ENCODE peak calls at places on chromosome 20, in seven cellular contexts. One of them, this sample, is unnamed. For H3K4me1, the result is how much of the 10 kb centered on the place peaks cover.

GRCh38 chr20:8376940-8377339 is 244.9 kb downstream of the PLCB1 start:
- DNase-seq in mammary epithelial cell: no peak
- DNase-seq in K562: no peak
- DNase-seq in HCT116: no peak
- DNase-seq in fibroblast of lung: no peak
- DNase-seq in GM23338: no peak
- DNase-seq in endothelial cell of umbilical vein: no peak
- DNase-seq in this sample: no peak

GRCh38 chr20:24097506-24098245 is 109.1 kb upstream of the GGTLC1 start:
- DNase-seq in K562: no peak
- DNase-seq in HCT116: no peak
- DNase-seq in endothelial cell of umbilical vein: no peak
- DNase-seq in fibroblast of lung: no peak
- DNase-seq in mammary epithelial cell: no peak
- DNase-seq in GM23338: no peak
- DNase-seq in this sample: peak

GRCh38 chr20:18506744-18507143 is 996 bp upstream of the SEC23B start:
- DNase-seq in fibroblast of lung: no peak
- DNase-seq in K562: no peak
- DNase-seq in endothelial cell of umbilical vein: no peak
- DNase-seq in HCT116: no peak
- DNase-seq in GM23338: peak
- DNase-seq in mammary epithelial cell: peak
- DNase-seq in this sample: peak

GRCh38 chr20:20466341-20466879 is 98.5 kb downstream of the INSM1 start:
- DNase-seq in GM23338: no peak
- DNase-seq in mammary epithelial cell: peak
- DNase-seq in K562: no peak
- DNase-seq in fibroblast of lung: peak
- DNase-seq in HCT116: no peak
- DNase-seq in endothelial cell of umbilical vein: no peak
- DNase-seq in this sample: no peak

GRCh38 chr20:20211274-20211987 is 156.5 kb upstream of the INSM1 start:
- DNase-seq in mammary epithelial cell: no peak
- DNase-seq in endothelial cell of umbilical vein: no peak
- DNase-seq in HCT116: no peak
- DNase-seq in K562: no peak
- DNase-seq in fibroblast of lung: no peak
- DNase-seq in GM23338: no peak
- DNase-seq in this sample: no peak

GRCh38 chr20:25083773-25084615 is 2.1 kb upstream of the VSX1 start:
- DNase-seq in GM23338: peak
- DNase-seq in endothelial cell of umbilical vein: no peak
- DNase-seq in HCT116: no peak
- DNase-seq in mammary epithelial cell: no peak
- DNase-seq in K562: no peak
- DNase-seq in fibroblast of lung: no peak
- DNase-seq in this sample: no peak

GRCh38 chr20:17617212-17617867 is 47.5 kb downstream of the DSTN start:
- DNase-seq in mammary epithelial cell: no peak
- DNase-seq in HCT116: peak
- DNase-seq in endothelial cell of umbilical vein: peak
- DNase-seq in K562: peak
- DNase-seq in GM23338: peak
- DNase-seq in fibroblast of lung: no peak
- DNase-seq in this sample: peak

GRCh38 chr20:21508230-21509078 is 5.4 kb downstream of the NKX2-2 start:
- DNase-seq in mammary epithelial cell: no peak
- DNase-seq in GM23338: peak
- DNase-seq in K562: no peak
- DNase-seq in fibroblast of lung: no peak
- DNase-seq in endothelial cell of umbilical vein: no peak
- DNase-seq in HCT116: no peak
- DNase-seq in this sample: no peak

GRCh38 chr20:25040438-25040831 is 17.5 kb downstream of the ACSS1 start:
- DNase-seq in GM23338: no peak
- DNase-seq in endothelial cell of umbilical vein: no peak
- DNase-seq in mammary epithelial cell: peak
- DNase-seq in K562: no peak
- DNase-seq in HCT116: no peak
- DNase-seq in fibroblast of lung: peak
- DNase-seq in this sample: peak

GRCh38 chr20:40945754-40946451 is 82.7 kb upstream of the TOP1 start:
- DNase-seq in mammary epithelial cell: no peak
- DNase-seq in GM23338: peak
- DNase-seq in endothelial cell of umbilical vein: peak
- DNase-seq in K562: no peak
- DNase-seq in HCT116: peak
- DNase-seq in fibroblast of lung: peak
- DNase-seq in this sample: peak

GRCh38 chr20:44069203-44069931 is 117.6 kb downstream of the JPH2 start:
- DNase-seq in fibroblast of lung: no peak
- DNase-seq in endothelial cell of umbilical vein: no peak
- DNase-seq in GM23338: no peak
- DNase-seq in HCT116: no peak
- DNase-seq in mammary epithelial cell: no peak
- DNase-seq in K562: no peak
- DNase-seq in this sample: no peak

GRCh38 chr20:54165803-54166202 is 8.0 kb downstream of the CYP24A1 start:
- DNase-seq in GM23338: no peak
- DNase-seq in fibroblast of lung: no peak
- DNase-seq in HCT116: no peak
- DNase-seq in K562: no peak
- DNase-seq in endothelial cell of umbilical vein: no peak
- DNase-seq in mammary epithelial cell: no peak
- DNase-seq in this sample: no peak

GRCh38 chr20:33679758-33680485 is 5.7 kb upstream of the NECAB3 start:
- DNase-seq in endothelial cell of umbilical vein: no peak
- DNase-seq in GM23338: no peak
- DNase-seq in fibroblast of lung: no peak
- DNase-seq in K562: no peak
- DNase-seq in mammary epithelial cell: no peak
- DNase-seq in HCT116: no peak
- DNase-seq in this sample: peak

GRCh38 chr20:20064303-20064702 is 12.0 kb downstream of the CFAP61 start:
- DNase-seq in mammary epithelial cell: no peak
- DNase-seq in GM23338: no peak
- DNase-seq in fibroblast of lung: no peak
- DNase-seq in endothelial cell of umbilical vein: no peak
- DNase-seq in K562: no peak
- DNase-seq in HCT116: no peak
- DNase-seq in this sample: no peak

GRCh38 chr20:51446656-51447055 is 95.9 kb downstream of the NFATC2 start:
- DNase-seq in K562: peak
- DNase-seq in GM23338: no peak
- DNase-seq in HCT116: peak
- DNase-seq in mammary epithelial cell: peak
- DNase-seq in fibroblast of lung: peak
- DNase-seq in endothelial cell of umbilical vein: peak
- DNase-seq in this sample: peak

DNA sequence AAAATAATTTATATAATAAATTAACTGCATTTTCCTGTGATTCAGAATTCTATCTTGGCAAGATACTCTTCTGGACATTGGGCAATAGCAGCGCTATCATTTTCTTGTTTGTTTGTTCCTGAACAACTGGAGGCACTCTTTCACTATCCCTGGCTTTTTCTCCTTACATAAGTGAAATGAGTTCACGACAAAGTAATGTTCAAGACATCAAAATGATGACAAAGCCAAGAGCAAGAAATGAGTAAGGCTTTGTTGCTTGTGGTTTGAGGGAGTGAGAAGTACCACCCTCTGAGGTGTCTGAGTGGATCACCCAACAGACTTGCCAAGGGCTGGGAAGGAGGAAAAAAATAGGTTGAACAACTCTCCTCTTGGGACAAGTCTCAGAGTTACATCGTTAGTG is 466.6 kb upstream of the JAG1 start:
- DNase-seq in endothelial cell of umbilical vein: no peak
- DNase-seq in HCT116: no peak
- DNase-seq in GM23338: no peak
- DNase-seq in K562: no peak
- DNase-seq in mammary epithelial cell: peak
- DNase-seq in fibroblast of lung: peak
- DNase-seq in this sample: no peak
- H3K4me1 ChIP-seq in endothelial cell of umbilical vein: under half
- H3K4me1 ChIP-seq in HCT116: under half
- H3K4me1 ChIP-seq in GM23338: under half
- H3K4me1 ChIP-seq in K562: under half
- H3K4me1 ChIP-seq in mammary epithelial cell: under half
- H3K4me1 ChIP-seq in fibroblast of lung: under half
- H3K4me1 ChIP-seq in this sample: under half

GRCh38 chr20:32332614-32333013 is 25.5 kb upstream of the ASXL1 start:
- DNase-seq in HCT116: no peak
- DNase-seq in mammary epithelial cell: peak
- DNase-seq in endothelial cell of umbilical vein: peak
- DNase-seq in fibroblast of lung: peak
- DNase-seq in GM23338: no peak
- DNase-seq in K562: no peak
- DNase-seq in this sample: peak
- H3K4me2 ChIP-seq in HCT116: peak
- H3K4me2 ChIP-seq in mammary epithelial cell: no peak
- H3K4me2 ChIP-seq in endothelial cell of umbilical vein: no peak
- H3K4me2 ChIP-seq in fibroblast of lung: no peak
- H3K4me2 ChIP-seq in GM23338: no peak
- H3K4me2 ChIP-seq in K562: no peak
- H3K4me2 ChIP-seq in this sample: no peak

GRCh38 chr20:46895906-46896242 is 1.2 kb downstream of the EYA2 start:
- DNase-seq in mammary epithelial cell: no peak
- DNase-seq in K562: no peak
- DNase-seq in endothelial cell of umbilical vein: no peak
- DNase-seq in HCT116: no peak
- DNase-seq in fibroblast of lung: no peak
- DNase-seq in GM23338: no peak
- DNase-seq in this sample: no peak
- TF ChIP-seq EZH2 in mammary epithelial cell: no peak
- TF ChIP-seq EZH2 in K562: no peak
- TF ChIP-seq EZH2 in endothelial cell of umbilical vein: no peak
- TF ChIP-seq EZH2 in HCT116: no peak
- TF ChIP-seq EZH2 in fibroblast of lung: no peak
- TF ChIP-seq EZH2 in GM23338: peak
- TF ChIP-seq EZH2 in this sample: no peak

GRCh38 chr20:50220894-50221266 is 30.2 kb downstream of the CEBPB start:
- DNase-seq in GM23338: no peak
- DNase-seq in fibroblast of lung: no peak
- DNase-seq in K562: no peak
- DNase-seq in mammary epithelial cell: no peak
- DNase-seq in endothelial cell of umbilical vein: no peak
- DNase-seq in HCT116: no peak
- DNase-seq in this sample: no peak
- H3K4me1 ChIP-seq in GM23338: under half
- H3K4me1 ChIP-seq in fibroblast of lung: under half
- H3K4me1 ChIP-seq in K562: under half
- H3K4me1 ChIP-seq in mammary epithelial cell: under half
- H3K4me1 ChIP-seq in endothelial cell of umbilical vein: under half
- H3K4me1 ChIP-seq in HCT116: under half
- H3K4me1 ChIP-seq in this sample: half or more

DNA sequence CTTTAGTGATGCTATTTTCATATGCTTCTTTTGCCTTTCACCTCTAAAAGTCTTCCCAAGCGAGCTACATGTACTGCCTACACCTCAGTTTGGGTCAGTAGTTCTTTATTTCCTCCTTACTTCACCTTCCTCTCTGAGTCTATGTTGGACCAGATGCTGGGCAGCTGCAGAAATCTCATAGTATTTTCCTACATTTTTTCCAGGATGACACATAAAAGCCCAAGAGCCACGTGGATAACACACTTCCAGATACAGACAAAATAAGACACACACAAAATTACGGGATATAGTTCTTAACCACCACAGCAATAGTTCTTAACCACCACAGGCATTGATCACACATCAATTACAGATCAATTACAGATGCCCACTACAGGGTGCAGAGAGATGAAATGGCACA is 6.1 kb upstream of the FAM210B start:
- DNase-seq in fibroblast of lung: no peak
- DNase-seq in HCT116: no peak
- DNase-seq in mammary epithelial cell: no peak
- DNase-seq in GM23338: no peak
- DNase-seq in endothelial cell of umbilical vein: no peak
- DNase-seq in K562: no peak
- DNase-seq in this sample: no peak
- H3K4me2 ChIP-seq in fibroblast of lung: no peak
- H3K4me2 ChIP-seq in HCT116: no peak
- H3K4me2 ChIP-seq in mammary epithelial cell: no peak
- H3K4me2 ChIP-seq in GM23338: no peak
- H3K4me2 ChIP-seq in endothelial cell of umbilical vein: no peak
- H3K4me2 ChIP-seq in K562: no peak
- H3K4me2 ChIP-seq in this sample: no peak

GRCh38 chr20:62561182-62561581 is 81.1 kb upstream of the SLCO4A1 start:
- DNase-seq in GM23338: no peak
- DNase-seq in endothelial cell of umbilical vein: no peak
- DNase-seq in mammary epithelial cell: no peak
- DNase-seq in fibroblast of lung: no peak
- DNase-seq in K562: no peak
- DNase-seq in HCT116: no peak
- DNase-seq in this sample: no peak
- TF ChIP-seq EZH2 in GM23338: no peak
- TF ChIP-seq EZH2 in endothelial cell of umbilical vein: no peak
- TF ChIP-seq EZH2 in mammary epithelial cell: no peak
- TF ChIP-seq EZH2 in fibroblast of lung: no peak
- TF ChIP-seq EZH2 in K562: no peak
- TF ChIP-seq EZH2 in HCT116: no peak
- TF ChIP-seq EZH2 in this sample: no peak

GRCh38 chr20:47310729-47311128 is 45.8 kb downstream of the ZMYND8 start:
- DNase-seq in fibroblast of lung: no peak
- DNase-seq in endothelial cell of umbilical vein: no peak
- DNase-seq in mammary epithelial cell: no peak
- DNase-seq in K562: no peak
- DNase-seq in GM23338: no peak
- DNase-seq in HCT116: no peak
- DNase-seq in this sample: no peak
- H3K4me1 ChIP-seq in fibroblast of lung: under half
- H3K4me1 ChIP-seq in endothelial cell of umbilical vein: under half
- H3K4me1 ChIP-seq in mammary epithelial cell: under half
- H3K4me1 ChIP-seq in K562: under half
- H3K4me1 ChIP-seq in GM23338: half or more
- H3K4me1 ChIP-seq in HCT116: under half
- H3K4me1 ChIP-seq in this sample: under half

DNA sequence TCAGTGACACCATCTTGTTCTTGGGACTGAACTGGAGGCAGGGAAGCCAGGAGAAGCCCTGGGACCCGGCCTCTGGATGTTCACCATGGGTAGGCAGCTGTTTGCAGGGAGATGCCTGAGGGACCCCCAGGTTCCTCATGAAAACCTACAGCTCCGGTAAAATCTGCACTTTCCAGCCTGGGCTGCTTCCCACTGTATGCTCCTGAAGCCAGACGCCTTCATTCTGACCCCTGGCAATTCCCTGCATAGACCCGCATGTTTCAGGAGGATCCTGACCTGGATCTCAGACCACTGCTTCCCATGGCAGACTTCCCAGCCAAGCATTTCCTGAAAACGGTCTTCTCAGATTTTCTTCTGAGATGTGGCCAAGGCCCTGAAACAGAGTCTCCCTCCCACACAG is 306.7 kb downstream of the PREX1 start:
- DNase-seq in GM23338: no peak
- DNase-seq in HCT116: no peak
- DNase-seq in mammary epithelial cell: no peak
- DNase-seq in K562: no peak
- DNase-seq in fibroblast of lung: no peak
- DNase-seq in endothelial cell of umbilical vein: no peak
- DNase-seq in this sample: no peak
- H3K4me2 ChIP-seq in GM23338: no peak
- H3K4me2 ChIP-seq in HCT116: no peak
- H3K4me2 ChIP-seq in mammary epithelial cell: no peak
- H3K4me2 ChIP-seq in K562: no peak
- H3K4me2 ChIP-seq in fibroblast of lung: no peak
- H3K4me2 ChIP-seq in endothelial cell of umbilical vein: no peak
- H3K4me2 ChIP-seq in this sample: no peak

GRCh38 chr20:63652192-63652980 is 838 bp downstream of the STMN3 start:
- DNase-seq in fibroblast of lung: peak
- DNase-seq in endothelial cell of umbilical vein: no peak
- DNase-seq in mammary epithelial cell: no peak
- DNase-seq in HCT116: no peak
- DNase-seq in K562: peak
- DNase-seq in GM23338: peak
- DNase-seq in this sample: no peak
- TF ChIP-seq EZH2 in fibroblast of lung: no peak
- TF ChIP-seq EZH2 in endothelial cell of umbilical vein: no peak
- TF ChIP-seq EZH2 in mammary epithelial cell: no peak
- TF ChIP-seq EZH2 in HCT116: no peak
- TF ChIP-seq EZH2 in K562: no peak
- TF ChIP-seq EZH2 in GM23338: no peak
- TF ChIP-seq EZH2 in this sample: no peak

This sample was measured in PC-9.